ENCODE peak calls at places on chromosomes 11 and 22, in five cellular contexts. I, K, O, Y and B are unnamed samples.

GRCh38 chr11:110134120-110134519 is 40.9 kb downstream of the ZC3H12C start:
- DNase-seq in I (peak), K (no peak), O (no peak), Y (no peak), B (no peak)

GRCh38 chr11:127816959-127817358 is 770.4 kb downstream of the ETS1 start:
- DNase-seq in I (no peak), K (no peak), O (no peak), Y (no peak), B (no peak)

GRCh38 chr11:17014774-17015638 is 792 bp upstream of the PLEKHA7 start:
- DNase-seq in I (peak), K (peak), O (no peak), Y (no peak), B (no peak)

GRCh38 chr11:114321621-114322257 is 25.5 kb downstream of the NNMT start:
- DNase-seq in I (no peak), K (no peak), O (no peak), Y (no peak), B (no peak)

GRCh38 chr11:15106201-15106965 is 8.3 kb upstream of the INSC start:
- DNase-seq in I (no peak), K (no peak), O (no peak), Y (no peak), B (no peak)

GRCh38 chr22:41181349-41182241 is 23.5 kb upstream of the L3MBTL2 start:
- DNase-seq in I (peak), K (no peak), O (no peak), Y (no peak), B (no peak)

GRCh38 chr11:47837292-47837691 is 10.9 kb downstream of the NUP160 start:
- DNase-seq in I (no peak), K (peak), O (no peak), Y (no peak), B (no peak)

GRCh38 chr11:128841461-128842072 is 25.5 kb downstream of the KCNJ1 start:
- DNase-seq in I (no peak), K (no peak), O (peak), Y (no peak), B (no peak)

GRCh38 chr11:129374081-129374992 is 1.3 kb upstream of the BARX2 start:
- DNase-seq in I (no peak), K (no peak), O (no peak), Y (no peak), B (no peak)

GRCh38 chr22:45008853-45009751 is 703 bp downstream of the PHF21B start:
- DNase-seq in I (no peak), K (no peak), O (no peak), Y (no peak), B (peak)

GRCh38 chr11:106353031-106353430 is 275.6 kb downstream of the AASDHPPT start:
- DNase-seq in I (no peak), K (no peak), O (no peak), Y (no peak), B (no peak)

GRCh38 chr11:125423247-125423849 is 72.7 kb downstream of the FEZ1 start:
- DNase-seq in I (no peak), K (no peak), O (no peak), Y (no peak), B (no peak)

GRCh38 chr11:116605543-116605942 is 167.2 kb downstream of the BUD13 start:
- DNase-seq in I (peak), K (peak), O (no peak), Y (peak), B (peak)

GRCh38 chr22:19271273-19271855 is 20.2 kb downstream of the CLTCL1 start:
- DNase-seq in I (no peak), K (no peak), O (no peak), Y (no peak), B (no peak)

GRCh38 chr22:19800761-19801244 is 40.2 kb downstream of the TBX1 start:
- DNase-seq in I (peak), K (no peak), O (no peak), Y (no peak), B (no peak)

DNA sequence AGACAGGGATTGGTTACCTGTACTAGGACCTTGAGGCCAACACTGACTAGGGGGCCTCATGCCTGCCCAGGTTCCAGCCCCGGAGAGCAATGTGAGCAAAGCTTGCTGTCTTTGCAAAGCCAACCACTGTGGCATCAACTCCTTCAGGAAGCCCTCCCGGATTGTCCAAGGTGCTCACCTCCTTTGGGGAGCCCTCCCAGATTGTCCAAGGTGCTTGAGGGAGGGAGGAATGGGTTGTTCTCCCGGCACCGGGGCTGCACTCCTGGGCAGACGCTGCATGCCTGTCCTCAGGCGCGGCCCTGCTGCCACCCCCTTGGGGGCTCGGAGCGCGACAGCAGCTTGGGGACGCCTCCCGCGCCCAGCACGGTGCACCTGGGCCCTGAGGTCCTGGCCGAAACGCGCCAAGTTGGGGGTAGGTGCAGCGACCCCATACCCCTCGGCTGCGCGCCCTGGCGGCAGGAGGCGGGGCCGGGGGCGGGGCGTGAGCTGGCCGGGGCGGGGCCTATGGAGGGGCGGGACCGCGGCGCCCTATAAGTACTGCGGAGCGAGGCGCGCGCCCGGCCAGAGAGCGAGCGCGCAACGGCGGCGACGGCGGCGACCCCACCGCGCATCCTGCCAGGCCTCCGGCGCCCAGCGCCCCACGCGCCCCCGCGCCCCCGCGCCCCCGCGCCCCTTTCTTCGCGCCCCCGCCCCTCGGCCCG is at the start of gene CD81:
- DNase-seq in I (no peak), K (peak), O (peak), Y (no peak), B (no peak)
- TF ChIP-seq POLR2A in I (peak), K (no peak), O (no peak), Y (peak), B (peak)

GRCh38 chr22:43955040-43955882 is at the start of gene SAMM50:
- DNase-seq in I (peak), K (peak), O (peak), Y (peak), B (peak)
- TF ChIP-seq POLR2A in I (peak), K (no peak), O (peak), Y (peak), B (peak)

GRCh38 chr11:119084663-119085522 is at the start of gene HMBS:
- DNase-seq in I (peak), K (peak), O (peak), Y (peak), B (peak)
- TF ChIP-seq POLR2A in I (peak), K (no peak), O (no peak), Y (peak), B (no peak)

GRCh38 chr11:7667460-7667859 is 5.8 kb downstream of the CYB5R2 start:
- DNase-seq in I (no peak), K (no peak), O (no peak), Y (no peak), B (no peak)
- TF ChIP-seq POLR2A in I (no peak), K (no peak), O (no peak), Y (no peak), B (no peak)

GRCh38 chr11:101127699-101128570 is 1.7 kb downstream of the PGR start:
- DNase-seq in I (no peak), K (peak), O (no peak), Y (peak), B (peak)

GRCh38 chr11:101128571-101129202 is 926 bp downstream of the PGR start:
- DNase-seq in I (no peak), K (no peak), O (no peak), Y (no peak), B (no peak)

GRCh38 chr11:101127348-101127698 is 2.3 kb downstream of the PGR start:
- DNase-seq in I (no peak), K (no peak), O (no peak), Y (no peak), B (no peak)

GRCh38 chr11:101126551-101127347 is 2.9 kb downstream of the PGR start:
- DNase-seq in I (peak), K (no peak), O (no peak), Y (peak), B (peak)

DNA sequence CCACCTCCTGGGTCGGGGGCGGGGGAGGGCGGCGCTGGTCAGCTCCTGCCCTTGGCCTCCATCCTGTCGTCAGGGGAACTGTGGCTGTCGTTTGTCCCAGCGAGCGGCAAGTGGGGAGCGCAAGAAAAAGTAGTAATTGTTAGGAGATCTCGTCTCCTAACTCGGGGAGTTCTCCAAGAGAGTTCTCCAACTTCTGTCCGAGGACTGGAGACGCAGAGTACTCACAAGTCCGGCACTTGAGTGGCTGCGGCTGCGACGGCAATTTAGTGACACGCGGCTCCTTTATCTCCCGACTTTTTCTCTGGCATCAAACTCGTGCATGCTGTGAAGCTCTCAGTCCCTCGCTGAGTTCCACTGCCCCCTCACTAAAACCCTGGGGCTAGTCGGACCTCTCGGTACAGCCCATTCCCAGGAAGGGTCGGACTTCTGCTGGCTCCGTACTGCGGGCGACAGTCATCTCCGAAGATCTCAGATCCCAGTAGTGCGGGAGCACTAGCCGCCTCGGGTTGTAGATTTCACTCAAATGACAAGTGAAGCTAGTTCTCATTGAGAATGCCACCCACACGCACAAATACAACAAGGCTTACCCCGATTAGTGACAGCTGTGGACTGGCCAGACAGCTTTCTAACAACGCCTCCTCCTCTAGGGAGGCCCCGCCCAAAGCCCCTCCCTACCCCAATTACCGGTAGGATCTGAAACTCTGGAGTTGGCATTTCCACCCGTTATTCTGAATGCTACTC is at the start of gene PGR:
- DNase-seq in I (no peak), K (no peak), O (no peak), Y (no peak), B (peak)
- TF ChIP-seq POLR2A in I (no peak), K (no peak), O (no peak), Y (no peak), B (no peak)

DNA sequence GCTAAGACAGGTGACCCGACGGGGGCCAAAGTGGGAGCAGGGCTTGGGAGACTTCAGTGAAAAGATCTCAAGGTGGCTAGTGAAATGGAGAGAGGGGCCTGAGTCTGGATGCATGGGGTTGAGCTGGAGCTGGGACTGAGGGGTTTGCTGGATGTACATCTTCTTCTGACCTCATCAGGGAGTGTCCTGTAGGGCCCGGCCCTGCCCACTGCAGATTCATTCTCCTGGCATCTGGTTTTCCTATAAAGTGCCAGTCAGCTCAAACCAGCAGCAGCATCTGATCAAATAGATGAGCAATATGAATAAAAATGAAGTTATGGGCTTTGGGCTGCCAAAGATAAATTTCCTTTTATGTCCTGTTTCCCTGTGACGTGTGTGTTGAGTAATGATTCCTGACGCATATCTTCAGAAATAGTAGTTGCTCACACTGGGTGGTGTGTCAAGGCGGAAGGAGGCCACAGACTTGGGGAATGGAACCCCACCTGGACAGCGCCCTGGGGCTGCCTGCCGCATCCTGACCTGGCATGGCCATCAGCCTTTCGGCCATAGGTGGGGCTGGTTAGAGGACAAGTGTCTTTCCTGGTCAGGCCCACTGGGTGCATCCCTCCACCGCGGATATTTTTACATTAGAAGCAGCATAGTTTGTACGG is 135.4 kb downstream of the OSBP2 start:
- DNase-seq in I (peak), K (peak), O (no peak), Y (no peak), B (peak)
- TF ChIP-seq POLR2A in I (no peak), K (no peak), O (no peak), Y (no peak), B (no peak)

GRCh38 chr22:38924197-38924952 is 33.0 kb upstream of the APOBEC3A start:
- DNase-seq in I (peak), K (peak), O (no peak), Y (no peak), B (peak)
- TF ChIP-seq POLR2A in I (peak), K (no peak), O (no peak), Y (no peak), B (no peak)

GRCh38 chr11:64165842-64166635 is at the start of gene MACROD1:
- DNase-seq in I (peak), K (peak), O (peak), Y (no peak), B (peak)
- TF ChIP-seq POLR2A in I (peak), K (no peak), O (peak), Y (peak), B (peak)

DNA sequence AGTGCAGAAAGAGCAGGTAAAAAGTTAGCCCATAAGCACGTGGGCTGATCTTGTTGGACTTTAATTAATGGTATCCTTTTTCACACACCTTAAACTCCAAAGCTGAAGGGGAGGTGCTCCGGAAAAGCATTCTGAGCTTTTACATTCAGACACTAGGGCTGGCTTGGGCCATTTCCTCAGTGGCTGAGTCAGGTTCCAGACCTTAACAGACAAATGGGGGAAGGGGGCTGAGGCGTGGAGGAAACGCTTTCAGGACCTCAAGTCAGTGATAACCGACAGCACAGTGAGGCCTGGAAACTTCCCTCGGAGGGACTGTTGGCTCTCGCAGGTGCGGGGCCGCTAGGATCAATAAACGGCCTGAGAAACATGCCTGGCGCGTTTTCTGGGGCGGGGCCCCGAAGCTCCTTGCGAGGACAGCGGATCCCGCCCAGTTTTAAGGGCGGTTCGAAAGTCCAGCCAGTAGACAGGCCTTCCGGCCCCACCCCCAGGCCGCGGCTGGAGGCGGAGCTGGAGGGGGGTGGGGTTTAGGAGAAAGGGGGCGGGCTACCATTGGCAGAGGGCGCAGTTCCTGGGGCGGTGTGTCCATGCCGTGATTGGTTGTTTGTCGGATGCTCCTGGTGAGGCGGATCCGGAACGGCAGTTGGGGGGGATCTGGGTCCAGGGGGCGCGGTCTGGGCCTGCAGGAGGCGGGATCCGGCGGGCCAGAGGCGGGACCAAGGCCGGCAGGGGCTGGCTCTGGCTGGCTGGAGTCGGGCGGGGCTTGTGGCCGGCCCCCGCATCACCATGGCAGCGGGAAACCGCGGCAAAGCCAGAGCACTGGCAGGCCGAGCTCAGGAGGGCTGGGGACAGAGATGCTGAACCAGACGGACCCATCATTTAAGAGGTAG is 8.0 kb downstream of the C11orf52 start:
- DNase-seq in I (peak), K (peak), O (peak), Y (peak), B (peak)
- TF ChIP-seq POLR2A in I (peak), K (no peak), O (no peak), Y (peak), B (peak)